ENCODE peak calls at places on chromosome 13, in eight cellular contexts. G, R, U, W, L, V, I and T are unnamed samples.

GRCh38 chr13:37403776-37404497 is 194.6 kb downstream of the POSTN start:
- DNase-seq in G (no peak), R (no peak), U (peak), W (peak), L (no peak), V (peak), I (no peak), T (no peak)

GRCh38 chr13:109974354-109974753 is 188.0 kb upstream of the IRS2 start:
- DNase-seq in G (no peak), R (no peak), U (peak), W (peak), L (no peak), V (peak), I (no peak), T (no peak)

GRCh38 chr13:33150146-33150545 is 133.9 kb downstream of the KL start:
- DNase-seq in G (no peak), R (no peak), U (no peak), W (peak), L (no peak), V (peak), I (no peak), T (no peak)

GRCh38 chr13:19927117-19927734 is 31.3 kb upstream of the ZMYM2 start:
- DNase-seq in G (peak), R (no peak), U (peak), W (no peak), L (no peak), V (peak), I (peak), T (peak)

GRCh38 chr13:85650613-85651012 is 148.6 kb downstream of the SLITRK6 start:
- DNase-seq in G (no peak), R (no peak), U (no peak), W (no peak), L (no peak), V (no peak), I (no peak), T (no peak)

GRCh38 chr13:94233401-94233800 is 246.1 kb downstream of the DCT start:
- DNase-seq in G (peak), R (peak), U (peak), W (peak), L (no peak), V (peak), I (no peak), T (no peak)

GRCh38 chr13:110944121-110944967 is 29.5 kb upstream of the ANKRD10 start:
- DNase-seq in G (no peak), R (no peak), U (peak), W (peak), L (no peak), V (peak), I (peak), T (no peak)

GRCh38 chr13:101596803-101597202 is 144.3 kb downstream of the ITGBL1 start:
- DNase-seq in G (no peak), R (no peak), U (no peak), W (no peak), L (no peak), V (no peak), I (no peak), T (no peak)

GRCh38 chr13:95644611-95645052 is at the start of gene DZIP1:
- DNase-seq in G (no peak), R (peak), U (peak), W (peak), L (no peak), V (peak), I (peak), T (no peak)

GRCh38 chr13:113656831-113657671 is 947 bp downstream of the ATP4B start:
- DNase-seq in G (no peak), R (peak), U (no peak), W (no peak), L (no peak), V (no peak), I (no peak), T (no peak)

GRCh38 chr13:32894589-32895001 is 121.6 kb upstream of the KL start:
- DNase-seq in G (peak), R (no peak), U (peak), W (peak), L (no peak), V (peak), I (no peak), T (no peak)

GRCh38 chr13:25085125-25085742 is 10.7 kb upstream of the PABPC3 start:
- DNase-seq in G (peak), R (no peak), U (peak), W (peak), L (no peak), V (peak), I (peak), T (peak)

GRCh38 chr13:34863360-34864135 is 78.5 kb upstream of the NBEA start:
- DNase-seq in G (peak), R (no peak), U (peak), W (peak), L (no peak), V (peak), I (no peak), T (no peak)

GRCh38 chr13:84230568-84230967 is 348.3 kb upstream of the SLITRK1 start:
- DNase-seq in G (no peak), R (no peak), U (no peak), W (no peak), L (no peak), V (no peak), I (no peak), T (no peak)

GRCh38 chr13:30473675-30474074 is 7.9 kb upstream of the HMGB1 start:
- DNase-seq in G (no peak), R (no peak), U (no peak), W (no peak), L (no peak), V (no peak), I (no peak), T (no peak)

GRCh38 chr13:52845766-52846566 is 2.5 kb downstream of the PCDH8 start:
- DNase-seq in G (no peak), R (no peak), U (peak), W (no peak), L (no peak), V (no peak), I (no peak), T (no peak)

GRCh38 chr13:112722433-112723250 is 32.8 kb downstream of the ATP11A start:
- DNase-seq in G (peak), R (peak), U (peak), W (peak), L (no peak), V (peak), I (peak), T (no peak)

GRCh38 chr13:90800082-90800746 is 547.3 kb upstream of the MIR17HG start:
- DNase-seq in G (no peak), R (no peak), U (no peak), W (no peak), L (no peak), V (no peak), I (no peak), T (no peak)

GRCh38 chr13:71880753-71881541 is 13.9 kb upstream of the DACH1 start:
- DNase-seq in G (peak), R (no peak), U (no peak), W (peak), L (no peak), V (no peak), I (no peak), T (no peak)

GRCh38 chr13:46665630-46666482 is 112.9 kb downstream of the LRCH1 start:
- DNase-seq in G (no peak), R (no peak), U (no peak), W (no peak), L (no peak), V (no peak), I (peak), T (no peak)

GRCh38 chr13:99973163-99973785 is 1.7 kb upstream of the ZIC5 start:
- DNase-seq in G (no peak), R (no peak), U (no peak), W (no peak), L (no peak), V (no peak), I (no peak), T (no peak)

GRCh38 chr13:33135097-33135496 is 118.9 kb downstream of the KL start:
- DNase-seq in G (no peak), R (no peak), U (no peak), W (no peak), L (no peak), V (no peak), I (no peak), T (no peak)

GRCh38 chr13:112849500-112849899 is 119.5 kb upstream of the MCF2L start:
- DNase-seq in G (no peak), R (no peak), U (no peak), W (no peak), L (no peak), V (no peak), I (no peak), T (no peak)

GRCh38 chr13:27022571-27023311 is 148.9 kb downstream of the USP12 start:
- DNase-seq in G (no peak), R (no peak), U (no peak), W (no peak), L (no peak), V (peak), I (peak), T (no peak)

GRCh38 chr13:52034616-52035226 is 10.2 kb downstream of the UTP14C start:
- DNase-seq in G (no peak), R (no peak), U (no peak), W (no peak), L (no peak), V (no peak), I (no peak), T (no peak)

GRCh38 chr13:111319521-111319920 is 921 bp upstream of the TEX29 start:
- DNase-seq in G (no peak), R (no peak), U (no peak), W (no peak), L (no peak), V (no peak), I (no peak), T (peak)

GRCh38 chr13:43663474-43664090 is 123.2 kb downstream of the ENOX1 start:
- DNase-seq in G (no peak), R (no peak), U (peak), W (no peak), L (no peak), V (peak), I (no peak), T (no peak)

GRCh38 chr13:75341025-75341424 is 140.9 kb downstream of the TBC1D4 start:
- DNase-seq in G (no peak), R (no peak), U (no peak), W (no peak), L (no peak), V (no peak), I (no peak), T (no peak)

GRCh38 chr13:92886535-92887098 is 340.0 kb upstream of the GPC6 start:
- DNase-seq in G (no peak), R (no peak), U (no peak), W (no peak), L (no peak), V (no peak), I (no peak), T (no peak)

GRCh38 chr13:76937416-76937815 is 10.9 kb upstream of the ACOD1 start:
- DNase-seq in G (peak), R (no peak), U (peak), W (peak), L (no peak), V (peak), I (no peak), T (no peak)

GRCh38 chr13:20475927-20476691 is 49.5 kb downstream of the CRYL1 start:
- DNase-seq in G (no peak), R (no peak), U (no peak), W (no peak), L (peak), V (no peak), I (peak), T (peak)

GRCh38 chr13:42107006-42107405 is 58.6 kb downstream of the DGKH start:
- DNase-seq in G (no peak), R (no peak), U (no peak), W (no peak), L (no peak), V (no peak), I (no peak), T (no peak)

GRCh38 chr13:113333076-113333475 is 30.9 kb downstream of the GRTP1 start:
- DNase-seq in G (no peak), R (no peak), U (no peak), W (no peak), L (no peak), V (no peak), I (no peak), T (no peak)

GRCh38 chr13:78372581-78372980 is 230.8 kb downstream of the POU4F1 start:
- DNase-seq in G (no peak), R (no peak), U (no peak), W (no peak), L (no peak), V (no peak), I (peak), T (no peak)

GRCh38 chr13:48072304-48072703 is 22.6 kb downstream of the MED4 start:
- DNase-seq in G (no peak), R (no peak), U (no peak), W (no peak), L (no peak), V (no peak), I (no peak), T (no peak)

GRCh38 chr13:23626730-23627129 is 56.5 kb downstream of the TNFRSF19 start:
- DNase-seq in G (no peak), R (no peak), U (no peak), W (no peak), L (no peak), V (no peak), I (no peak), T (no peak)